ENCODE peak calls at places on chromosomes 16 and 17, in seven cellular contexts. N, W, P, M, Z, F and R are unnamed samples.

GRCh38 chr16:70254965-70255286 is 3.2 kb upstream of the EXOSC6 start:
- DNase-seq in N (no peak), W (no peak), P (no peak), M (no peak), Z (no peak), F (no peak), R (no peak)

GRCh38 chr17:3911271-3912053 is 4.8 kb downstream of the P2RX1 start:
- DNase-seq in N (no peak), W (no peak), P (no peak), M (no peak), Z (no peak), F (no peak), R (no peak)

GRCh38 chr16:85104821-85105391 is 7.4 kb downstream of the CIBAR2 start:
- DNase-seq in N (no peak), W (no peak), P (no peak), M (no peak), Z (no peak), F (no peak), R (peak)

GRCh38 chr16:52725043-52725442 is 178.1 kb upstream of the TOX3 start:
- DNase-seq in N (no peak), W (no peak), P (no peak), M (no peak), Z (no peak), F (no peak), R (no peak)

GRCh38 chr17:2222301-2222700 is 81.3 kb downstream of the SMG6 start:
- DNase-seq in N (no peak), W (no peak), P (no peak), M (no peak), Z (no peak), F (no peak), R (no peak)

GRCh38 chr16:29876578-29877249 is 13.7 kb upstream of the CDIPT start:
- DNase-seq in N (no peak), W (peak), P (no peak), M (no peak), Z (no peak), F (no peak), R (no peak)

GRCh38 chr17:69949931-69950330 is 125.1 kb upstream of the KCNJ16 start:
- DNase-seq in N (no peak), W (no peak), P (no peak), M (no peak), Z (no peak), F (no peak), R (no peak)

GRCh38 chr17:37107406-37108083 is 158.8 kb downstream of the AATF start:
- DNase-seq in N (no peak), W (no peak), P (no peak), M (peak), Z (no peak), F (no peak), R (peak)

GRCh38 chr16:85969591-85969990 is 70.6 kb downstream of the IRF8 start:
- DNase-seq in N (no peak), W (peak), P (no peak), M (no peak), Z (peak), F (no peak), R (no peak)

GRCh38 chr16:19757762-19758595 is 39.9 kb downstream of the IQCK start:
- DNase-seq in N (no peak), W (no peak), P (no peak), M (no peak), Z (no peak), F (no peak), R (no peak)

GRCh38 chr17:1769826-1770477 is 8.1 kb downstream of the SERPINF1 start:
- DNase-seq in N (no peak), W (no peak), P (no peak), M (no peak), Z (no peak), F (no peak), R (no peak)

GRCh38 chr16:85614338-85615013 is 1.4 kb downstream of the GSE1 start:
- DNase-seq in N (peak), W (no peak), P (no peak), M (no peak), Z (no peak), F (no peak), R (no peak)

GRCh38 chr17:76092526-76093413 is 10.8 kb downstream of the EXOC7 start:
- DNase-seq in N (no peak), W (no peak), P (no peak), M (no peak), Z (no peak), F (no peak), R (no peak)

GRCh38 chr17:17126131-17127110 is 79.7 kb downstream of the PLD6 start:
- DNase-seq in N (peak), W (no peak), P (no peak), M (no peak), Z (no peak), F (no peak), R (no peak)

GRCh38 chr17:61378658-61379456 is 20.8 kb upstream of the TBX2 start:
- DNase-seq in N (no peak), W (no peak), P (no peak), M (no peak), Z (no peak), F (no peak), R (no peak)

GRCh38 chr17:45013021-45013997 is 38.1 kb downstream of the DCAKD start:
- DNase-seq in N (no peak), W (no peak), P (no peak), M (no peak), Z (no peak), F (no peak), R (no peak)

GRCh38 chr17:6789146-6789545 is 13.1 kb downstream of the FBXO39 start:
- DNase-seq in N (no peak), W (no peak), P (no peak), M (no peak), Z (no peak), F (no peak), R (no peak)